ENCODE peak calls at places on chromosome 1, in six cellular contexts. One of them, this sample, is unnamed.

GRCh38 chr1:23013657-23014056 is 2.0 kb downstream of the TEX46 start:
- DNase-seq in HFFc6: no peak
- DNase-seq in tibial nerve: no peak
- DNase-seq in left ventricle myocardium inferior: no peak
- DNase-seq in ascending aorta: no peak
- DNase-seq in A549: no peak
- DNase-seq in this sample: no peak

GRCh38 chr1:226677121-226678020 is 61.7 kb downstream of the ITPKB start:
- DNase-seq in HFFc6: peak; percentile 88
- DNase-seq in tibial nerve: peak; percentile 89
- DNase-seq in left ventricle myocardium inferior: peak; percentile 83
- DNase-seq in ascending aorta: no peak
- DNase-seq in A549: peak; percentile 29
- DNase-seq in this sample: peak; percentile 76

GRCh38 chr1:159014003-159014571 is 4.4 kb downstream of the IFI16 start:
- DNase-seq in HFFc6: no peak
- DNase-seq in tibial nerve: no peak
- DNase-seq in left ventricle myocardium inferior: no peak
- DNase-seq in ascending aorta: no peak
- DNase-seq in A549: no peak
- DNase-seq in this sample: no peak

GRCh38 chr1:12397426-12398134 is 167.8 kb downstream of the VPS13D start:
- DNase-seq in HFFc6: no peak
- DNase-seq in tibial nerve: no peak
- DNase-seq in left ventricle myocardium inferior: no peak
- DNase-seq in ascending aorta: no peak
- DNase-seq in A549: no peak
- DNase-seq in this sample: no peak

GRCh38 chr1:232627645-232628334 is 2.1 kb downstream of the SIPA1L2 start:
- DNase-seq in HFFc6: no peak
- DNase-seq in tibial nerve: no peak
- DNase-seq in left ventricle myocardium inferior: no peak
- DNase-seq in ascending aorta: no peak
- DNase-seq in A549: peak; percentile 64
- DNase-seq in this sample: no peak

GRCh38 chr1:30194741-30195423 is 528.5 kb downstream of the MATN1 start:
- DNase-seq in HFFc6: no peak
- DNase-seq in tibial nerve: no peak
- DNase-seq in left ventricle myocardium inferior: no peak
- DNase-seq in ascending aorta: no peak
- DNase-seq in A549: no peak
- DNase-seq in this sample: no peak

GRCh38 chr1:22731924-22732522 is 21.4 kb downstream of the EPHB2 start:
- DNase-seq in HFFc6: no peak
- DNase-seq in tibial nerve: no peak
- DNase-seq in left ventricle myocardium inferior: no peak
- DNase-seq in ascending aorta: no peak
- DNase-seq in A549: no peak
- DNase-seq in this sample: no peak

GRCh38 chr1:235588156-235588555 is 61.4 kb downstream of the GNG4 start:
- DNase-seq in HFFc6: no peak
- DNase-seq in tibial nerve: no peak
- DNase-seq in left ventricle myocardium inferior: no peak
- DNase-seq in ascending aorta: no peak
- DNase-seq in A549: no peak
- DNase-seq in this sample: no peak

GRCh38 chr1:100076744-100077143 is 56.0 kb downstream of the SASS6 start:
- DNase-seq in HFFc6: no peak
- DNase-seq in tibial nerve: no peak
- DNase-seq in left ventricle myocardium inferior: no peak
- DNase-seq in ascending aorta: no peak
- DNase-seq in A549: no peak
- DNase-seq in this sample: no peak

GRCh38 chr1:232213928-232214327 is 416.0 kb downstream of the SIPA1L2 start:
- DNase-seq in HFFc6: no peak
- DNase-seq in tibial nerve: no peak
- DNase-seq in left ventricle myocardium inferior: no peak
- DNase-seq in ascending aorta: no peak
- DNase-seq in A549: no peak
- DNase-seq in this sample: no peak

GRCh38 chr1:209208648-209209047 is 374.9 kb upstream of the CAMK1G start:
- DNase-seq in HFFc6: no peak
- DNase-seq in tibial nerve: no peak
- DNase-seq in left ventricle myocardium inferior: no peak
- DNase-seq in ascending aorta: no peak
- DNase-seq in A549: no peak
- DNase-seq in this sample: no peak

GRCh38 chr1:61171915-61172485 is 89.6 kb downstream of the NFIA start:
- DNase-seq in HFFc6: no peak
- DNase-seq in tibial nerve: no peak
- DNase-seq in left ventricle myocardium inferior: no peak
- DNase-seq in ascending aorta: no peak
- DNase-seq in A549: no peak
- DNase-seq in this sample: no peak

GRCh38 chr1:182280521-182280920 is 111.1 kb downstream of the GLUL start:
- DNase-seq in HFFc6: no peak
- DNase-seq in tibial nerve: no peak
- DNase-seq in left ventricle myocardium inferior: no peak
- DNase-seq in ascending aorta: no peak
- DNase-seq in A549: no peak
- DNase-seq in this sample: no peak

GRCh38 chr1:237457573-237457972 is 415.6 kb downstream of the RYR2 start:
- DNase-seq in HFFc6: no peak
- DNase-seq in tibial nerve: no peak
- DNase-seq in left ventricle myocardium inferior: no peak
- DNase-seq in ascending aorta: no peak
- DNase-seq in A549: no peak
- DNase-seq in this sample: no peak

GRCh38 chr1:161020573-161021167 is at the start of gene F11R:
- DNase-seq in HFFc6: no peak
- DNase-seq in tibial nerve: no peak
- DNase-seq in left ventricle myocardium inferior: no peak
- DNase-seq in ascending aorta: no peak
- DNase-seq in A549: peak; percentile 80
- DNase-seq in this sample: no peak

GRCh38 chr1:150548632-150549495 is at the start of gene ADAMTSL4:
- DNase-seq in HFFc6: peak; percentile 67
- DNase-seq in tibial nerve: no peak
- DNase-seq in left ventricle myocardium inferior: peak; percentile 62
- DNase-seq in ascending aorta: no peak
- DNase-seq in A549: peak; percentile 80
- DNase-seq in this sample: no peak

GRCh38 chr1:223248787-223249175 is 105.7 kb upstream of the TLR5 start:
- DNase-seq in HFFc6: no peak
- DNase-seq in tibial nerve: no peak
- DNase-seq in left ventricle myocardium inferior: no peak
- DNase-seq in ascending aorta: no peak
- DNase-seq in A549: no peak
- DNase-seq in this sample: no peak

GRCh38 chr1:14522331-14523241 is 75.9 kb upstream of the KAZN start:
- DNase-seq in HFFc6: no peak
- DNase-seq in tibial nerve: no peak
- DNase-seq in left ventricle myocardium inferior: peak; percentile 33
- DNase-seq in ascending aorta: no peak
- DNase-seq in A549: no peak
- DNase-seq in this sample: no peak

GRCh38 chr1:232186936-232187335 is 443.0 kb downstream of the SIPA1L2 start:
- DNase-seq in HFFc6: no peak
- DNase-seq in tibial nerve: no peak
- DNase-seq in left ventricle myocardium inferior: no peak
- DNase-seq in ascending aorta: no peak
- DNase-seq in A549: no peak
- DNase-seq in this sample: no peak

GRCh38 chr1:145962157-145963102 is 1.9 kb downstream of the ANKRD34A start:
- DNase-seq in HFFc6: no peak
- DNase-seq in tibial nerve: no peak
- DNase-seq in left ventricle myocardium inferior: peak; percentile 46
- DNase-seq in ascending aorta: no peak
- DNase-seq in A549: no peak
- DNase-seq in this sample: no peak

GRCh38 chr1:232628335-232629214 is 1.4 kb downstream of the SIPA1L2 start:
- DNase-seq in HFFc6: no peak
- DNase-seq in tibial nerve: no peak
- DNase-seq in left ventricle myocardium inferior: no peak
- DNase-seq in ascending aorta: no peak
- DNase-seq in A549: no peak
- DNase-seq in this sample: no peak

GRCh38 chr1:4701276-4701675 is 46.9 kb downstream of the AJAP1 start:
- DNase-seq in HFFc6: no peak
- DNase-seq in tibial nerve: no peak
- DNase-seq in left ventricle myocardium inferior: no peak
- DNase-seq in ascending aorta: no peak
- DNase-seq in A549: no peak
- DNase-seq in this sample: no peak

GRCh38 chr1:169124459-169124858 is 18.0 kb downstream of the ATP1B1 start:
- DNase-seq in HFFc6: no peak
- DNase-seq in tibial nerve: no peak
- DNase-seq in left ventricle myocardium inferior: no peak
- DNase-seq in ascending aorta: no peak
- DNase-seq in A549: no peak
- DNase-seq in this sample: no peak

GRCh38 chr1:15011160-15011559 is 142.4 kb upstream of the TMEM51 start:
- DNase-seq in HFFc6: no peak
- DNase-seq in tibial nerve: no peak
- DNase-seq in left ventricle myocardium inferior: no peak
- DNase-seq in ascending aorta: no peak
- DNase-seq in A549: no peak
- DNase-seq in this sample: no peak

GRCh38 chr1:85582687-85583354 is 2.3 kb downstream of the CCN1 start:
- DNase-seq in HFFc6: peak; percentile 85
- DNase-seq in tibial nerve: no peak
- DNase-seq in left ventricle myocardium inferior: no peak
- DNase-seq in ascending aorta: no peak
- DNase-seq in A549: no peak
- DNase-seq in this sample: no peak

GRCh38 chr1:17207966-17208418 is 3.1 kb downstream of the PADI1 start:
- DNase-seq in HFFc6: peak; percentile 76
- DNase-seq in tibial nerve: no peak
- DNase-seq in left ventricle myocardium inferior: no peak
- DNase-seq in ascending aorta: no peak
- DNase-seq in A549: peak; percentile 70
- DNase-seq in this sample: no peak

GRCh38 chr1:234607091-234608025 is 2.6 kb downstream of the IRF2BP2 start:
- DNase-seq in HFFc6: no peak
- DNase-seq in tibial nerve: no peak
- DNase-seq in left ventricle myocardium inferior: peak; percentile 33
- DNase-seq in ascending aorta: no peak
- DNase-seq in A549: no peak
- DNase-seq in this sample: no peak

GRCh38 chr1:73092383-73092782 is 810.0 kb upstream of the NEGR1 start:
- DNase-seq in HFFc6: no peak
- DNase-seq in tibial nerve: no peak
- DNase-seq in left ventricle myocardium inferior: no peak
- DNase-seq in ascending aorta: no peak
- DNase-seq in A549: no peak
- DNase-seq in this sample: no peak
- TF ChIP-seq CTCF in HFFc6: no peak
- TF ChIP-seq CTCF in tibial nerve: no peak
- TF ChIP-seq CTCF in left ventricle myocardium inferior: no peak
- TF ChIP-seq CTCF in ascending aorta: no peak
- TF ChIP-seq CTCF in A549: no peak
- TF ChIP-seq CTCF in this sample: no peak

DNA sequence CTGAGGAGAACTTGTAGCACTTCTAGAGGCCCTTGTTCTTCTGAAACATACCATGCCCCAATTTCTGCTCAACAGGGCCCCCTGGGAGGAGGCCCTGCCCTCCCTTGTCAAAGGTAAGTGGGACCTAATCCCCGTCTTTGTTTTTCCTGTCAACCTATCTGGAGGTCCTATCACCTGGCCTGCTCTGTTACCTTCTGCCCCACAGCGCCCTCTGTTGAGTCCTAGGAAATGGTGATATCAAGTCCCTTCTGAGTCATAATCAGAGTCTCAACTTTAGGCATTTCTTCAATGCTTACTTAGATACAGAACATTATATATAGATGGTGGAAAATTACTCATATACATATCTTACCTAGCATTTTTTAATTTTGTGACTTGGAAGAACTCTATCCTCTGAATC is 28.2 kb upstream of the FCRL4 start:
- DNase-seq in HFFc6: no peak
- DNase-seq in tibial nerve: no peak
- DNase-seq in left ventricle myocardium inferior: no peak
- DNase-seq in ascending aorta: no peak
- DNase-seq in A549: no peak
- DNase-seq in this sample: no peak
- TF ChIP-seq CTCF in HFFc6: peak; percentile 16
- TF ChIP-seq CTCF in tibial nerve: no peak
- TF ChIP-seq CTCF in left ventricle myocardium inferior: no peak
- TF ChIP-seq CTCF in ascending aorta: no peak
- TF ChIP-seq CTCF in A549: no peak
- TF ChIP-seq CTCF in this sample: no peak

GRCh38 chr1:103266036-103266435 is 157.7 kb upstream of the COL11A1 start:
- DNase-seq in HFFc6: peak; percentile 46
- DNase-seq in tibial nerve: no peak
- DNase-seq in left ventricle myocardium inferior: no peak
- DNase-seq in ascending aorta: no peak
- DNase-seq in A549: no peak
- DNase-seq in this sample: no peak

GRCh38 chr1:103273106-103273505 is 164.8 kb upstream of the COL11A1 start:
- DNase-seq in HFFc6: no peak
- DNase-seq in tibial nerve: no peak
- DNase-seq in left ventricle myocardium inferior: no peak
- DNase-seq in ascending aorta: no peak
- DNase-seq in A549: no peak
- DNase-seq in this sample: no peak

GRCh38 chr1:103265551-103265950 is 157.2 kb upstream of the COL11A1 start:
- DNase-seq in HFFc6: peak; percentile 58
- DNase-seq in tibial nerve: no peak
- DNase-seq in left ventricle myocardium inferior: no peak
- DNase-seq in ascending aorta: no peak
- DNase-seq in A549: no peak
- DNase-seq in this sample: no peak

GRCh38 chr1:103267271-103267670 is 158.9 kb upstream of the COL11A1 start:
- DNase-seq in HFFc6: peak; percentile 65
- DNase-seq in tibial nerve: no peak
- DNase-seq in left ventricle myocardium inferior: no peak
- DNase-seq in ascending aorta: no peak
- DNase-seq in A549: no peak
- DNase-seq in this sample: no peak

DNA sequence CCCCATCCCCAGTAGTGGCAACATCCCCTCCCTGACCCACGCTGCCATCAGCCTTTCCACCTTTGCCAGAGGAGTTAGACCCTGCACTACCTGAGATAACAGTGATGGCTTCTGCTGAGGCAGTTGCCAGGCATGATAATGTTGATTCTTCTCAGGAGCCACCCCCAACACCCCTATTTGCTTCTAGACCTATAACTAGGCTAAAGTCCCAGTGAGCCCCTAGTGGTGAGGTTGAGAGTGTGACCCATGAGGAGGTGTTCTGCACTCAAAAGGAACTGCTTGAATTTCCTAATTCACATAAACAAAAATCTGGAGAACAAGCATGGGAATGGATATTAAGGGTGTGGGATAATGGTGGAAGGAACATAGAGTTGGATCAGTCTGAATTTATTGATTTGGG is 159.6 kb upstream of the COL11A1 start:
- DNase-seq in HFFc6: no peak
- DNase-seq in tibial nerve: no peak
- DNase-seq in left ventricle myocardium inferior: no peak
- DNase-seq in ascending aorta: no peak
- DNase-seq in A549: no peak
- DNase-seq in this sample: no peak
- TF ChIP-seq CTCF in HFFc6: peak; percentile 63
- TF ChIP-seq CTCF in tibial nerve: no peak
- TF ChIP-seq CTCF in left ventricle myocardium inferior: no peak
- TF ChIP-seq CTCF in ascending aorta: no peak
- TF ChIP-seq CTCF in A549: no peak
- TF ChIP-seq CTCF in this sample: no peak

GRCh38 chr1:19374402-19374801 is 62.3 kb downstream of the SLC66A1 start:
- DNase-seq in HFFc6: no peak
- DNase-seq in tibial nerve: no peak
- DNase-seq in left ventricle myocardium inferior: no peak
- DNase-seq in ascending aorta: no peak
- DNase-seq in A549: peak; percentile 35
- DNase-seq in this sample: no peak
- TF ChIP-seq CTCF in HFFc6: peak; percentile 66
- TF ChIP-seq CTCF in tibial nerve: no peak
- TF ChIP-seq CTCF in left ventricle myocardium inferior: peak; percentile 15
- TF ChIP-seq CTCF in ascending aorta: no peak
- TF ChIP-seq CTCF in A549: no peak
- TF ChIP-seq CTCF in this sample: no peak

This sample was measured in omental fat pad.